ENCODE peak calls at places on chromosomes 12 and 14, in four cellular contexts. One of them, this sample, is unnamed.
A peak's percentile ranks its signal among the peaks of the same experiment; 100 is the strongest.

GRCh38 chr12:112488257-112488926 is 69.6 kb downstream of the PTPN11 start:
- DNase-seq in pancreas: no peak
- DNase-seq in A549: no peak
- DNase-seq in ascending aorta: no peak
- DNase-seq in this sample: no peak

GRCh38 chr12:7966558-7966957 is 30.6 kb upstream of the SLC2A3 start:
- DNase-seq in pancreas: no peak
- DNase-seq in A549: no peak
- DNase-seq in ascending aorta: no peak
- DNase-seq in this sample: no peak

GRCh38 chr12:105426766-105427165 is 96.3 kb downstream of the C12orf75 start:
- DNase-seq in pancreas: no peak
- DNase-seq in A549: no peak
- DNase-seq in ascending aorta: no peak
- DNase-seq in this sample: no peak

GRCh38 chr12:106082216-106083175 is 56.3 kb downstream of the NUAK1 start:
- DNase-seq in pancreas: no peak
- DNase-seq in A549: no peak
- DNase-seq in ascending aorta: peak; percentile 62
- DNase-seq in this sample: no peak

GRCh38 chr14:98633380-98633779 is 638.6 kb downstream of the BCL11B start:
- DNase-seq in pancreas: no peak
- DNase-seq in A549: no peak
- DNase-seq in ascending aorta: no peak
- DNase-seq in this sample: no peak

GRCh38 chr12:16588812-16589211 is 17.1 kb downstream of the LMO3 start:
- DNase-seq in pancreas: no peak
- DNase-seq in A549: no peak
- DNase-seq in ascending aorta: no peak
- DNase-seq in this sample: no peak

GRCh38 chr14:90179357-90179756 is 77.0 kb upstream of the PSMC1 start:
- DNase-seq in pancreas: no peak
- DNase-seq in A549: no peak
- DNase-seq in ascending aorta: no peak
- DNase-seq in this sample: no peak

GRCh38 chr14:103626150-103626850 is 2.7 kb upstream of the KLC1 start:
- DNase-seq in pancreas: no peak
- DNase-seq in A549: no peak
- DNase-seq in ascending aorta: no peak
- DNase-seq in this sample: no peak

GRCh38 chr12:102522768-102523167 is 42.4 kb upstream of the IGF1 start:
- DNase-seq in pancreas: no peak
- DNase-seq in A549: no peak
- DNase-seq in ascending aorta: no peak
- DNase-seq in this sample: no peak

GRCh38 chr12:10136637-10137205 is 6.7 kb upstream of the CLEC7A start:
- DNase-seq in pancreas: no peak
- DNase-seq in A549: no peak
- DNase-seq in ascending aorta: no peak
- DNase-seq in this sample: no peak

GRCh38 chr12:57889541-57889989 is 43.0 kb upstream of the CTDSP2 start:
- DNase-seq in pancreas: no peak
- DNase-seq in A549: no peak
- DNase-seq in ascending aorta: peak; percentile 95
- DNase-seq in this sample: no peak

GRCh38 chr12:6647083-6647604 is at the start of gene ACRBP:
- DNase-seq in pancreas: peak; percentile 73
- DNase-seq in A549: no peak
- DNase-seq in ascending aorta: peak; percentile 85
- DNase-seq in this sample: no peak

GRCh38 chr14:56145965-56146364 is 27.8 kb downstream of the PELI2 start:
- DNase-seq in pancreas: no peak
- DNase-seq in A549: peak; percentile 14
- DNase-seq in ascending aorta: no peak
- DNase-seq in this sample: no peak

GRCh38 chr12:115638753-115639666 is 638.5 kb downstream of the MED13L start:
- DNase-seq in pancreas: no peak
- DNase-seq in A549: no peak
- DNase-seq in ascending aorta: no peak
- DNase-seq in this sample: no peak

GRCh38 chr14:51304428-51304827 is 64.4 kb downstream of the TMX1 start:
- DNase-seq in pancreas: no peak
- DNase-seq in A549: peak; percentile 14
- DNase-seq in ascending aorta: no peak
- DNase-seq in this sample: no peak

GRCh38 chr14:77638738-77639137 is 22.3 kb upstream of the SPTLC2 start:
- DNase-seq in pancreas: no peak
- DNase-seq in A549: peak; percentile 45
- DNase-seq in ascending aorta: no peak
- DNase-seq in this sample: no peak

GRCh38 chr14:105890474-105891220 is 364.3 kb downstream of the TMEM121 start:
- DNase-seq in pancreas: no peak
- DNase-seq in A549: no peak
- DNase-seq in ascending aorta: peak; percentile 57
- DNase-seq in this sample: no peak

GRCh38 chr14:104512771-104513640 is 66.6 kb upstream of the C14orf180 start:
- DNase-seq in pancreas: no peak
- DNase-seq in A549: no peak
- DNase-seq in ascending aorta: no peak
- DNase-seq in this sample: no peak

GRCh38 chr12:24921251-24922038 is 27.5 kb downstream of the BCAT1 start:
- DNase-seq in pancreas: no peak
- DNase-seq in A549: no peak
- DNase-seq in ascending aorta: no peak
- DNase-seq in this sample: no peak

DNA sequence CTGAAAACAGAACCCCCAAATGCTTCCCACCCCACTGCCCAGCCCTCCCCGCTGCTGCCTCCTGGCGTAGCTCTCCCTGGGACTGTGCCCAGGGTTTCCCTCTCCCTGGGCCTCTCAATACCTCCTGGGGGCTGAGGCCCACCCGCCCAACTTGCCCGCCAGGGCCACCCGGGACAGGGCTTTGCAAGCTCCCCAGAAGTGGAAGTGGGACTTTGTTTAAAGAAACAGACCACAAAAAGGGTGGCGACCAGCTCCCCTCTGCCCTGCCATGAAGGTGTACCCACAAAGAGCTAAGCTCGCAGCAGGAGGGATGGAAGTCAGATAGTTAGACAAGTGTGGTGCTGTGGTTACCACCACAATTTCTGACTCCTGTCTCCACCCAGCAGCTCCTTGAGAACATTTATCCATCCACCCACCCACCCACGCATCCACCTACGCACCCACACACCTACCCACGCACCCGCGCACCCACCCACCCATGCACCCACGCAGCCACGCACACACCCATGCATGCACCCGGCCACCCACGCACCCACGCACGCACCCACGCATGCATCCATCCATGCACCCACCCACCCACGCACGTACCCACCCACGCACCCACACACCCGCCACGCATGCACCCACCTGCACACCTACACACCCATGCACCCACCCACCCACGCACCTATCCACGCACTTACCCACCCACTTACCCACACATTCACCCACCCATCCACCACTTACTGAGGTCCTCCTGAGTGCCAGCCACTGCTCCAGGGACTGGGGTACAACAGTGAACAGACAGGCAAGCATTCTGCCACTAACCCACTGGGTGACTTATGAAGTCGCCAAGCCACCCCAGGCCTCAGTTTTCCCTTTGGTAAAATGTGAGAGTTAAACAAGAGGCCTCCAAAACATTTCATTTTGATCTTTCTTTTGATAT is 127.3 kb downstream of the SCARB1 start:
- DNase-seq in pancreas: no peak
- DNase-seq in A549: no peak
- DNase-seq in ascending aorta: no peak
- DNase-seq in this sample: no peak
- H3K27ac ChIP-seq in pancreas: peak overlapping the region; percentile 11
- H3K27ac ChIP-seq in A549: no peak overlapping the region
- H3K27ac ChIP-seq in ascending aorta: peak overlapping the region; percentile 49
- H3K27ac ChIP-seq in this sample: no peak overlapping the region

DNA sequence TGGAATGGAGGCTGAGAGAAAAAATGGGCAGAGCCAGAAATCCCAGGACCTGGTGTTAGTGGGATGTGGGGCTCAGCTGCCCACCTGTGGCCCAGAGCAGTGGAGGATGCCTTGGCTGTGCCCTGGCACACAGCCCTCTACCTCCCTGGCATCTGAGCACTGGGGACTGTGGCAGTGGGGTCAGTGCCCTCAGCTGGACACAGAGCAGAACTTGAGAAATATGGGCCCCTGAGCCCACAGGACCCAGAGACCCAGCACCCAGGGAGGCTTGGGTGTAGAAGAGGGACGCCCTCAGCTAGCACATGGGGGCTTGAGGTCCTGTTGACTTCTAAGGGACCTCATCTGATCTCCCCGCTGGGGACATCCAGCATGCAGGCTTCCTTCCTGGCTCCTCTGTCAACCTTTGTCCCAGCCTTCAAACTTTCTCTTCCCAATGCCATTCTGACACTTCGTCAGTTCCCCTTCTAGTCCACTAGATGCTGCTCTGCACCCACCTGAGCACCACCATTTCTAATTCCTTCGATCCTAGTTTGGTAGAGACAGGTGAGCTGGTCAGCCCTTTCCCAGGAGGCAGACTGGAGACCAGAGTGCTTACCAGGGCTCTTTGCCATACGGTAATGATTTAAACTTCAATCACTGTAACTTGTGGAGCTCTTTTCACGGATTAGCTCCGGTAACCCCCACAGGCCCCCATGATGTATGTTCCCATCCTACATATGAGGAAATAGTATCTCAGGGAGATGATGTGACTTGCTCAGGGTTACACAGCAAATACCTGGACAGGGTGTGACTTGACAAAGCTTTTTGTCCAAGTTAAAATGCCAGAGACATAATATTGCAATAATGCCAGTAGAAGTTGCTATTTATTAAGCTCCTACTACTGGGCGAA is 143.7 kb downstream of the ASCL4 start:
- DNase-seq in pancreas: no peak
- DNase-seq in A549: peak; percentile 54
- DNase-seq in ascending aorta: no peak
- DNase-seq in this sample: no peak
- H3K4me1 ChIP-seq in pancreas: no peaks in the 10 kb centered on the region
- H3K4me1 ChIP-seq in A549: no peaks in the 10 kb centered on the region
- H3K4me1 ChIP-seq in ascending aorta: no peaks in the 10 kb centered on the region
- H3K4me1 ChIP-seq in this sample: no peaks in the 10 kb centered on the region

GRCh38 chr12:131872154-131873046 is 22.0 kb upstream of the ULK1 start:
- DNase-seq in pancreas: no peak
- DNase-seq in A549: peak; percentile 85
- DNase-seq in ascending aorta: no peak
- DNase-seq in this sample: no peak
- H3K4me3 ChIP-seq in pancreas: no peak overlapping the region
- H3K4me3 ChIP-seq in A549: no peak overlapping the region
- H3K4me3 ChIP-seq in ascending aorta: no peak overlapping the region
- H3K4me3 ChIP-seq in this sample: no peak overlapping the region

GRCh38 chr12:119398190-119398589 is 63.7 kb downstream of the CCDC60 start:
- DNase-seq in pancreas: no peak
- DNase-seq in A549: no peak
- DNase-seq in ascending aorta: no peak
- DNase-seq in this sample: no peak
- H3K27ac ChIP-seq in pancreas: no peak overlapping the region
- H3K27ac ChIP-seq in A549: no peak overlapping the region
- H3K27ac ChIP-seq in ascending aorta: no peak overlapping the region
- H3K27ac ChIP-seq in this sample: no peak overlapping the region

DNA sequence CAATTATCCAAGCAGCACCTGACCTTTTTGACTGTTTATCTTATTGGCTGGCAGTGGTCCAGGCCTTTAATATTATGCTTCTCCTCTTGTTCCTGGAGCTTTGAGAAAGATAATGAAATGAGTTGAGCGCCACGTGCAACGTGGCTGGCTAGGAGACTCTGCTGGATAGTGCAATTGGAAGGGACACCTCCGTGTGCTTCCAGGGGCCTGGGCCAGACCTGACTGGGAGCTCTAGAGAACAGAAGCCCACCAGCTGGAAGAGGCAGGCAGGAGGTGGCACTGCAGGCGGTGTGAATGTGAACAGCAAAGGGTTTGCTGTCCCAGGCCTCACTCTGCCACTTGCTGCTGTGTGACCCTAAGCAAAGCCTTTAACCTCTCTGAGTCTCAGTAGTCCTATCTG is 349.4 kb downstream of the CACNA1C start:
- DNase-seq in pancreas: no peak
- DNase-seq in A549: no peak
- DNase-seq in ascending aorta: no peak
- DNase-seq in this sample: no peak
- H3K4me1 ChIP-seq in pancreas: no peaks in the 10 kb centered on the region
- H3K4me1 ChIP-seq in A549: no peaks in the 10 kb centered on the region
- H3K4me1 ChIP-seq in ascending aorta: peaks cover 7% of the 10 kb centered on the region
- H3K4me1 ChIP-seq in this sample: no peaks in the 10 kb centered on the region

GRCh38 chr14:95305145-95305544 is 14.6 kb downstream of the CLMN start:
- DNase-seq in pancreas: no peak
- DNase-seq in A549: no peak
- DNase-seq in ascending aorta: no peak
- DNase-seq in this sample: no peak
- H3K4me3 ChIP-seq in pancreas: no peak overlapping the region
- H3K4me3 ChIP-seq in A549: no peak overlapping the region
- H3K4me3 ChIP-seq in ascending aorta: no peak overlapping the region
- H3K4me3 ChIP-seq in this sample: no peak overlapping the region

DNA sequence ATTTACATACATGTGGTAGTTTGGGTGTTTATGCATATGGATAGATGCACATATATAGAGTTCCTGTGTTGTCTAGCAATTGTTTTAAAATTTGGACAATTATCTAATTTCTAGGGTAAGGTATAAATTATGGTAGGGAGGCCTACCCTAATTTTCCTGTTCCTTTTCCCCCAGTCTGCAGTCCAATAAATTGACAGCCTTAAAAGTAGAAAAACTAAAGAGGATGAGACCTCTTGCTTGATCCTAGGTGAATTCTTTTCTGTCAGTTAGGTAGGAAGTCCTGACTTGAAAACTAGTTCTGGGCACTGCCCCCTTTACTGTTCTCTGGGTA is 2.1 kb upstream of the CDKN1B start:
- DNase-seq in pancreas: no peak
- DNase-seq in A549: no peak
- DNase-seq in ascending aorta: no peak
- DNase-seq in this sample: no peak
- H3K27ac ChIP-seq in pancreas: peak overlapping the region; percentile 99
- H3K27ac ChIP-seq in A549: peak overlapping the region; percentile 64
- H3K27ac ChIP-seq in ascending aorta: peak overlapping the region; percentile 99
- H3K27ac ChIP-seq in this sample: peak overlapping the region; percentile 95

DNA sequence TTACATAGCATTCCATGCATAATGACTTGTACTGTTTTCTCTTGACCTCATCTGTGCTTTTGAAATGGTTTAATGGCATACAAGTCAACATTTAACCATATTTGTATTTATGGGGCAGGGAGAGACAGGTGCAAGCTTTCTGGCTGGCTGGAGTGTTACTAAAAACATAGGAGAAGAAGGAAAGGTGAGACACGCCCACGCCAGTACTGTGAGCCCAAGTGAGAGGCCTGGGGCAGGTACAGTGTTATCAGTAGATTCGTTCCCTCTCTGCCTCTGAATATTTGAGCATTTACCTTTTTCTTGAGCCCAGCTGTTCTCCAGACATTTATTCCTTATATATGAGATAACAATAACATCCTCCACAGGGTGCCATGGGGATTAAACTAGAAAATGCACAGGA is 34.7 kb upstream of the TUBA1C start:
- DNase-seq in pancreas: no peak
- DNase-seq in A549: no peak
- DNase-seq in ascending aorta: no peak
- DNase-seq in this sample: no peak
- H3K4me1 ChIP-seq in pancreas: no peaks in the 10 kb centered on the region
- H3K4me1 ChIP-seq in A549: peaks cover 3% of the 10 kb centered on the region
- H3K4me1 ChIP-seq in ascending aorta: peaks cover 3% of the 10 kb centered on the region
- H3K4me1 ChIP-seq in this sample: no peaks in the 10 kb centered on the region

GRCh38 chr14:93112891-93113677 is 2.6 kb downstream of the ITPK1 start:
- DNase-seq in pancreas: peak; percentile 81
- DNase-seq in A549: peak; percentile 83
- DNase-seq in ascending aorta: peak; percentile 91
- DNase-seq in this sample: peak; percentile 67
- H3K4me3 ChIP-seq in pancreas: peak overlapping the region; percentile 92
- H3K4me3 ChIP-seq in A549: peak overlapping the region; percentile 76
- H3K4me3 ChIP-seq in ascending aorta: peak overlapping the region; percentile 46
- H3K4me3 ChIP-seq in this sample: peak overlapping the region; percentile 9

GRCh38 chr14:91888641-91889476 is 21.5 kb upstream of the TC2N start:
- DNase-seq in pancreas: no peak
- DNase-seq in A549: no peak
- DNase-seq in ascending aorta: no peak
- DNase-seq in this sample: no peak
- H3K27ac ChIP-seq in pancreas: peak overlapping the region; percentile 84
- H3K27ac ChIP-seq in A549: no peak overlapping the region
- H3K27ac ChIP-seq in ascending aorta: peak overlapping the region; percentile 95
- H3K27ac ChIP-seq in this sample: no peak overlapping the region